ENCODE peak calls at places on chromosomes 2 and 18, in six cellular contexts. One of them, this sample, is unnamed.

GRCh38 chr2:206981089-206981674 is 41.9 kb downstream of the CPO start:
- DNase-seq in fibroblast of lung: no peak
- DNase-seq in CD8-positive, alpha-beta T cell: no peak
- DNase-seq in neuronal stem cell: no peak
- DNase-seq in A549: no peak
- DNase-seq in endothelial cell of umbilical vein: no peak
- DNase-seq in this sample: no peak

GRCh38 chr2:119723784-119724467 is 35.8 kb upstream of the PTPN4 start:
- DNase-seq in A549: no peak
- DNase-seq in endothelial cell of umbilical vein: no peak
- DNase-seq in fibroblast of lung: peak
- DNase-seq in CD8-positive, alpha-beta T cell: no peak
- DNase-seq in neuronal stem cell: no peak
- DNase-seq in this sample: no peak

GRCh38 chr18:32588191-32588590 is 117.5 kb upstream of the GAREM1 start:
- DNase-seq in endothelial cell of umbilical vein: no peak
- DNase-seq in A549: no peak
- DNase-seq in neuronal stem cell: no peak
- DNase-seq in CD8-positive, alpha-beta T cell: no peak
- DNase-seq in fibroblast of lung: no peak
- DNase-seq in this sample: no peak

GRCh38 chr2:163467206-163467605 is 268.6 kb downstream of the FIGN start:
- DNase-seq in fibroblast of lung: no peak
- DNase-seq in endothelial cell of umbilical vein: no peak
- DNase-seq in CD8-positive, alpha-beta T cell: no peak
- DNase-seq in neuronal stem cell: no peak
- DNase-seq in A549: no peak
- DNase-seq in this sample: no peak

GRCh38 chr2:109703076-109703475 is 88.9 kb downstream of the SOWAHC start:
- DNase-seq in endothelial cell of umbilical vein: no peak
- DNase-seq in fibroblast of lung: peak
- DNase-seq in neuronal stem cell: no peak
- DNase-seq in CD8-positive, alpha-beta T cell: no peak
- DNase-seq in A549: no peak
- DNase-seq in this sample: no peak

GRCh38 chr2:17300141-17300540 is 218.1 kb downstream of the RAD51AP2 start:
- DNase-seq in neuronal stem cell: no peak
- DNase-seq in fibroblast of lung: peak
- DNase-seq in CD8-positive, alpha-beta T cell: no peak
- DNase-seq in A549: peak
- DNase-seq in endothelial cell of umbilical vein: no peak
- DNase-seq in this sample: no peak

GRCh38 chr2:54525321-54525720 is 69.2 kb downstream of the SPTBN1 start:
- DNase-seq in CD8-positive, alpha-beta T cell: no peak
- DNase-seq in fibroblast of lung: no peak
- DNase-seq in neuronal stem cell: no peak
- DNase-seq in A549: no peak
- DNase-seq in endothelial cell of umbilical vein: no peak
- DNase-seq in this sample: no peak

GRCh38 chr2:38296381-38296780 is 80.7 kb downstream of the ATL2 start:
- DNase-seq in neuronal stem cell: no peak
- DNase-seq in endothelial cell of umbilical vein: no peak
- DNase-seq in A549: no peak
- DNase-seq in fibroblast of lung: no peak
- DNase-seq in CD8-positive, alpha-beta T cell: no peak
- DNase-seq in this sample: no peak

GRCh38 chr2:201831469-201831868 is 25.1 kb downstream of the CDK15 start:
- DNase-seq in CD8-positive, alpha-beta T cell: no peak
- DNase-seq in endothelial cell of umbilical vein: no peak
- DNase-seq in A549: no peak
- DNase-seq in neuronal stem cell: no peak
- DNase-seq in fibroblast of lung: no peak
- DNase-seq in this sample: no peak

GRCh38 chr2:61443342-61444041 is 27.4 kb downstream of the USP34 start:
- DNase-seq in A549: no peak
- DNase-seq in endothelial cell of umbilical vein: no peak
- DNase-seq in CD8-positive, alpha-beta T cell: no peak
- DNase-seq in neuronal stem cell: no peak
- DNase-seq in fibroblast of lung: no peak
- DNase-seq in this sample: no peak

GRCh38 chr2:69786105-69786504 is 43.4 kb upstream of the GMCL1 start:
- DNase-seq in endothelial cell of umbilical vein: no peak
- DNase-seq in A549: no peak
- DNase-seq in fibroblast of lung: no peak
- DNase-seq in CD8-positive, alpha-beta T cell: no peak
- DNase-seq in neuronal stem cell: no peak
- DNase-seq in this sample: no peak

GRCh38 chr2:69789129-69789528 is 40.3 kb upstream of the GMCL1 start:
- DNase-seq in fibroblast of lung: peak
- DNase-seq in endothelial cell of umbilical vein: no peak
- DNase-seq in neuronal stem cell: no peak
- DNase-seq in A549: peak
- DNase-seq in CD8-positive, alpha-beta T cell: no peak
- DNase-seq in this sample: no peak

GRCh38 chr2:69790601-69790959 is 38.9 kb upstream of the GMCL1 start:
- DNase-seq in A549: no peak
- DNase-seq in fibroblast of lung: no peak
- DNase-seq in CD8-positive, alpha-beta T cell: no peak
- DNase-seq in neuronal stem cell: no peak
- DNase-seq in endothelial cell of umbilical vein: no peak
- DNase-seq in this sample: no peak

GRCh38 chr2:69789762-69790600 is 39.5 kb upstream of the GMCL1 start:
- DNase-seq in endothelial cell of umbilical vein: no peak
- DNase-seq in CD8-positive, alpha-beta T cell: no peak
- DNase-seq in fibroblast of lung: no peak
- DNase-seq in A549: no peak
- DNase-seq in neuronal stem cell: no peak
- DNase-seq in this sample: no peak

GRCh38 chr2:69791045-69791444 is 38.4 kb upstream of the GMCL1 start:
- DNase-seq in fibroblast of lung: no peak
- DNase-seq in neuronal stem cell: no peak
- DNase-seq in CD8-positive, alpha-beta T cell: no peak
- DNase-seq in endothelial cell of umbilical vein: no peak
- DNase-seq in A549: no peak
- DNase-seq in this sample: no peak
- H3K4me3 ChIP-seq in fibroblast of lung: no peak
- H3K4me3 ChIP-seq in neuronal stem cell: no peak
- H3K4me3 ChIP-seq in CD8-positive, alpha-beta T cell: no peak
- H3K4me3 ChIP-seq in endothelial cell of umbilical vein: no peak
- H3K4me3 ChIP-seq in A549: no peak
- H3K4me3 ChIP-seq in this sample: no peak

DNA sequence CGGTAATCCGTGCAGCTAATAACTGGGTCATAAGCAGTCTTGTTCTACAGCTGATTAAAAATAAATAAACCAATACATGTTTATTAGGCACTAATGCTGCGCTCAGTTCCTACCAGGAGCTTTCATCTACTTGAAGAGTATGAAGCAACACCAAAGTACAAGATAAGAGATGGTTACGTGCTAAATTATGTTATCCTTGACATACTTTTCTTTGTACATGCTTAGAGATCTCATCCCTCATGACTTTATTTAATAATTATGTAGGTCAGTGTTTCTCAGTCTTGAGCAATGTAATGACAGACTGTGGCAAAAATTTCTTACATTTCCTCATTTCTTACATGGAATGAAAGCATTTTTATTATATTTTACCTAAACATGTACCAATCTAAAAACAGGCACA is 54.6 kb upstream of the COBLL1 start:
- DNase-seq in fibroblast of lung: peak
- DNase-seq in CD8-positive, alpha-beta T cell: no peak
- DNase-seq in neuronal stem cell: no peak
- DNase-seq in endothelial cell of umbilical vein: no peak
- DNase-seq in A549: no peak
- DNase-seq in this sample: no peak
- H3K27ac ChIP-seq in fibroblast of lung: no peak
- H3K27ac ChIP-seq in CD8-positive, alpha-beta T cell: no peak
- H3K27ac ChIP-seq in neuronal stem cell: no peak
- H3K27ac ChIP-seq in endothelial cell of umbilical vein: no peak
- H3K27ac ChIP-seq in A549: peak
- H3K27ac ChIP-seq in this sample: no peak

DNA sequence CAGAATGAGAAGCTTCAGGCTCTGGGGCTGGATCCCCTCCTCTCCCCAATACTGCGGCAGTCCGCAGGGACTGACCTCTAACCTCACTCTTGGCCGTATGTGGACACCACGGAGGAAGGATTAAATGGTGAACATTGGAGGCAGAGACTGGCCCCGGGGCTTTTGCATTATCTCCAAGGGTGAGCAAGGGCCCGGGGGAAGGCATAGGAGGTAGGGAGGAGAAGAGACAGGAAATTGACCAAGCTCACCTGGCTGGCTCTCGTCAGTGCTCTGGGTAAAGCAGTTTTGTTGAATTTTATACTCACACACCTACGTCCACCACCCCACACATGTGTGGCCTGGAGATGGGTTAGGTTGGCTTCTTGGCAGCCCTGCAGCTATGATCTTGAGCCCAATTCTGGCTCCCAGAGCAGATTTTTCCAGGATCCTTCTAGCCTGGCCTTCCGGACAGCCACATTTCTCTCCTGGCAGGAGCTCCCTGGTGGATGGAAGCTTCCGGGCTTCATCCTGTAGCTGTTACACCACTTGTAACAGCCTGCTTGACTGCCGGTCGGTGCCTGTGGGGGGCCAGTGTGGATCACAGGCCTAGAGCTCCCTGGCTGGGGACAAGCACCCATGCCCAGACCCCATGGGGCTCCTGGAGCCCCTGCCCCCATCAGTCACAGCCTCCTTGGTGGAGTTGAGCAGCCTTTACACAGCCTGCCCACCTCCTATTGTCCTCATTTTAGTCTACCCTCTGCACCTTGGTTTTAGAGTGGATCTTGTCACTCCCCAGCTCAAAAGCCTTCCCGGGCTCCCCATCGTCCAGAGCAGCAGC is 7.6 kb downstream of the ITM2C start:
- DNase-seq in endothelial cell of umbilical vein: no peak
- DNase-seq in A549: no peak
- DNase-seq in fibroblast of lung: no peak
- DNase-seq in neuronal stem cell: no peak
- DNase-seq in CD8-positive, alpha-beta T cell: no peak
- DNase-seq in this sample: no peak
- H3K4me3 ChIP-seq in endothelial cell of umbilical vein: no peak
- H3K4me3 ChIP-seq in A549: no peak
- H3K4me3 ChIP-seq in fibroblast of lung: no peak
- H3K4me3 ChIP-seq in neuronal stem cell: no peak
- H3K4me3 ChIP-seq in CD8-positive, alpha-beta T cell: no peak
- H3K4me3 ChIP-seq in this sample: no peak

GRCh38 chr2:191630313-191630712 is 47.6 kb upstream of the NABP1 start:
- DNase-seq in A549: no peak
- DNase-seq in fibroblast of lung: no peak
- DNase-seq in endothelial cell of umbilical vein: no peak
- DNase-seq in neuronal stem cell: no peak
- DNase-seq in CD8-positive, alpha-beta T cell: no peak
- DNase-seq in this sample: no peak

GRCh38 chr2:191625016-191625415 is 52.9 kb upstream of the NABP1 start:
- DNase-seq in fibroblast of lung: peak
- DNase-seq in A549: no peak
- DNase-seq in neuronal stem cell: no peak
- DNase-seq in CD8-positive, alpha-beta T cell: peak
- DNase-seq in endothelial cell of umbilical vein: peak
- DNase-seq in this sample: no peak

GRCh38 chr2:191626497-191627151 is 51.3 kb upstream of the NABP1 start:
- DNase-seq in fibroblast of lung: peak
- DNase-seq in CD8-positive, alpha-beta T cell: no peak
- DNase-seq in endothelial cell of umbilical vein: no peak
- DNase-seq in neuronal stem cell: no peak
- DNase-seq in A549: no peak
- DNase-seq in this sample: no peak

GRCh38 chr2:191629001-191629453 is 48.9 kb upstream of the NABP1 start:
- DNase-seq in CD8-positive, alpha-beta T cell: no peak
- DNase-seq in endothelial cell of umbilical vein: no peak
- DNase-seq in A549: no peak
- DNase-seq in neuronal stem cell: no peak
- DNase-seq in fibroblast of lung: no peak
- DNase-seq in this sample: no peak

GRCh38 chr2:191627518-191627917 is 50.4 kb upstream of the NABP1 start:
- DNase-seq in A549: no peak
- DNase-seq in neuronal stem cell: no peak
- DNase-seq in endothelial cell of umbilical vein: no peak
- DNase-seq in fibroblast of lung: no peak
- DNase-seq in CD8-positive, alpha-beta T cell: no peak
- DNase-seq in this sample: no peak
- H3K27ac ChIP-seq in A549: peak
- H3K27ac ChIP-seq in neuronal stem cell: no peak
- H3K27ac ChIP-seq in endothelial cell of umbilical vein: no peak
- H3K27ac ChIP-seq in fibroblast of lung: no peak
- H3K27ac ChIP-seq in CD8-positive, alpha-beta T cell: no peak
- H3K27ac ChIP-seq in this sample: no peak

This sample was measured in dorsolateral prefrontal cortex.